ENCODE peak calls at places on chromosome 16, in nine cellular contexts. S, B, O, L, X, Q, F, M and E are unnamed samples.

GRCh38 chr16:13866073-13866472 is 53.9 kb upstream of the ERCC4 start:
- DNase-seq in X (peak), B (peak), F (peak), L (no peak), Q (peak), M (peak), S (peak), O (no peak), E (no peak)

GRCh38 chr16:49854227-49855203 is 1.4 kb downstream of the ZNF423 start:
- DNase-seq in X (no peak), L (peak), S (peak), F (peak), Q (no peak), B (no peak), O (no peak), M (no peak), E (no peak)

GRCh38 chr16:27498426-27498825 is 51.3 kb downstream of the GTF3C1 start:
- DNase-seq in F (no peak), X (no peak), L (no peak), O (no peak), Q (no peak), S (no peak), B (no peak), M (no peak), E (no peak)

GRCh38 chr16:89946515-89946914 is 2.0 kb upstream of the DEF8 start:
- DNase-seq in B (no peak), Q (no peak), L (no peak), M (no peak), X (no peak), O (no peak), S (no peak), F (no peak), E (no peak)

GRCh38 chr16:88066680-88067529 is 115.7 kb downstream of the BANP start:
- DNase-seq in S (no peak), B (no peak), M (no peak), O (no peak), F (no peak), L (peak), X (no peak), Q (no peak), E (no peak)

GRCh38 chr16:71467810-71468209 is 5.8 kb upstream of the ZNF23 start:
- DNase-seq in X (no peak), F (no peak), O (peak), S (peak), Q (no peak), B (peak), L (no peak), M (peak), E (no peak)

GRCh38 chr16:10738231-10739077 is 5.2 kb upstream of the NUBP1 start:
- DNase-seq in X (peak), M (peak), S (peak), Q (peak), O (no peak), F (peak), L (peak), B (no peak), E (no peak)

GRCh38 chr16:70476272-70477020 is 22.1 kb downstream of the FCSK start:
- DNase-seq in X (peak), M (no peak), B (no peak), O (no peak), L (no peak), Q (no peak), F (no peak), S (peak), E (no peak)

GRCh38 chr16:5633845-5634440 is 536.3 kb upstream of the EEF2KMT start:
- DNase-seq in F (no peak), X (no peak), Q (peak), S (peak), M (peak), L (no peak), O (no peak), B (no peak), E (no peak)

GRCh38 chr16:15653227-15653626 is 3.2 kb downstream of the NDE1 start:
- DNase-seq in Q (no peak), M (no peak), L (no peak), F (peak), X (no peak), S (peak), B (no peak), O (no peak), E (no peak)

GRCh38 chr16:89023621-89024511 is 46.9 kb upstream of the CBFA2T3 start:
- DNase-seq in S (no peak), M (no peak), L (peak), X (no peak), F (peak), B (no peak), O (no peak), Q (no peak), E (no peak)

GRCh38 chr16:11308493-11309283 is 27.6 kb upstream of the PRM1 start:
- DNase-seq in F (no peak), M (no peak), L (peak), X (no peak), B (no peak), S (no peak), O (no peak), Q (no peak), E (no peak)

GRCh38 chr16:16938009-16938408 is 532.8 kb downstream of the XYLT1 start:
- DNase-seq in L (no peak), X (no peak), M (no peak), S (no peak), O (no peak), Q (no peak), F (no peak), B (no peak), E (no peak)

GRCh38 chr16:1466968-1467521 is 7.8 kb downstream of the CLCN7 start:
- DNase-seq in F (no peak), O (no peak), B (no peak), X (no peak), Q (no peak), M (no peak), L (no peak), S (no peak), E (no peak)

GRCh38 chr16:3029499-3030127 is 5.8 kb downstream of the THOC6 start:
- DNase-seq in O (no peak), S (peak), Q (no peak), F (no peak), M (no peak), X (no peak), L (peak), B (no peak), E (no peak)

GRCh38 chr16:80029706-80030481 is 429.4 kb upstream of the MAF start:
- DNase-seq in S (no peak), B (no peak), X (no peak), F (no peak), O (no peak), Q (no peak), M (no peak), L (no peak), E (no peak)

GRCh38 chr16:35636831-35637230 is 2177.4 kb downstream of the TP53TG3F start:
- DNase-seq in O (no peak), M (no peak), F (no peak), X (no peak), S (no peak), Q (no peak), L (no peak), B (no peak), E (no peak)

GRCh38 chr16:11621920-11622651 is 35.4 kb upstream of the LITAF start:
- DNase-seq in O (no peak), F (no peak), L (peak), X (no peak), Q (no peak), M (no peak), S (no peak), B (peak), E (no peak)

GRCh38 chr16:61820398-61820797 is 215.8 kb downstream of the CDH8 start:
- DNase-seq in F (no peak), O (no peak), S (peak), X (no peak), M (no peak), B (no peak), L (no peak), Q (no peak), E (no peak)

GRCh38 chr16:57621521-57622268 is 6.7 kb upstream of the ADGRG1 start:
- DNase-seq in O (no peak), B (no peak), F (peak), M (no peak), L (peak), S (no peak), X (no peak), Q (no peak), E (no peak)

GRCh38 chr16:2271848-2272461 is 4.0 kb upstream of the RNPS1 start:
- DNase-seq in L (no peak), F (no peak), O (no peak), X (no peak), B (no peak), Q (no peak), M (no peak), S (no peak), E (no peak)

GRCh38 chr16:67260426-67261063 is 11.8 kb downstream of the SLC9A5 start:
- DNase-seq in O (no peak), L (peak), M (no peak), X (no peak), S (peak), F (peak), B (no peak), Q (peak), E (no peak)

GRCh38 chr16:53781023-53781605 is 77.2 kb downstream of the FTO start:
- DNase-seq in M (no peak), Q (no peak), X (no peak), B (no peak), O (no peak), F (no peak), L (no peak), S (no peak), E (no peak)

GRCh38 chr16:74710401-74710800 is 9.7 kb upstream of the MLKL start:
- DNase-seq in F (no peak), L (peak), Q (no peak), O (no peak), S (no peak), M (no peak), X (no peak), B (no peak), E (no peak)

GRCh38 chr16:73028263-73028662 is 19.7 kb downstream of the ZFHX3 start:
- DNase-seq in L (no peak), X (no peak), F (peak), S (no peak), Q (no peak), O (no peak), B (no peak), M (no peak), E (no peak)

GRCh38 chr16:57412584-57412983 is 8.0 kb downstream of the CCL17 start:
- DNase-seq in M (no peak), B (no peak), F (no peak), Q (no peak), L (no peak), O (no peak), S (no peak), X (no peak), E (no peak)

GRCh38 chr16:62021295-62021694 is 14.9 kb downstream of the CDH8 start:
- DNase-seq in F (no peak), B (no peak), L (no peak), M (no peak), O (no peak), Q (peak), X (no peak), S (no peak), E (no peak)

GRCh38 chr16:23502466-23502865 is 7.8 kb downstream of the GGA2 start:
- DNase-seq in Q (no peak), X (no peak), F (no peak), S (no peak), M (no peak), L (no peak), B (no peak), O (no peak), E (no peak)

GRCh38 chr16:87363771-87364476 is 19.7 kb downstream of the FBXO31 start:
- DNase-seq in X (no peak), F (peak), O (no peak), S (no peak), Q (no peak), M (no peak), B (no peak), L (no peak), E (peak)

GRCh38 chr16:85206472-85207356 is 94.4 kb upstream of the CIBAR2 start:
- DNase-seq in L (peak), B (no peak), S (peak), Q (peak), M (no peak), O (no peak), F (peak), X (no peak), E (no peak)

GRCh38 chr16:20898938-20899502 is 1.1 kb downstream of the DCUN1D3 start:
- DNase-seq in L (no peak), Q (peak), F (no peak), O (no peak), M (no peak), X (no peak), B (no peak), S (peak), E (no peak)

GRCh38 chr16:21656795-21657768 is 4.7 kb upstream of the IGSF6 start:
- DNase-seq in F (no peak), X (no peak), O (peak), M (peak), B (no peak), Q (peak), S (peak), L (no peak), E (no peak)

GRCh38 chr16:4800290-4801041 is 2.0 kb downstream of the ROGDI start:
- DNase-seq in S (no peak), Q (peak), O (no peak), L (peak), F (no peak), X (no peak), M (no peak), B (no peak), E (no peak)

GRCh38 chr16:4298761-4299522 is 16.9 kb upstream of the GLIS2 start:
- DNase-seq in B (no peak), Q (no peak), O (no peak), F (peak), M (peak), S (peak), L (no peak), X (peak), E (no peak)

GRCh38 chr16:69424935-69425784 is 741 bp downstream of the CYB5B start:
- DNase-seq in X (no peak), O (no peak), B (no peak), L (no peak), F (no peak), Q (no peak), S (no peak), M (no peak), E (no peak)

GRCh38 chr16:802914-803750 is 2.6 kb upstream of the GNG13 start:
- DNase-seq in X (no peak), S (no peak), L (no peak), F (no peak), Q (no peak), B (no peak), O (no peak), M (no peak), E (no peak)

GRCh38 chr16:976389-976931 is 5.1 kb upstream of the SOX8 start:
- DNase-seq in S (no peak), X (no peak), M (no peak), F (no peak), Q (no peak), L (no peak), O (no peak), B (no peak), E (no peak)

GRCh38 chr16:64951193-64951592 is 170.7 kb downstream of the CDH11 start:
- DNase-seq in X (no peak), Q (no peak), S (no peak), F (no peak), L (no peak), M (no peak), O (no peak), B (no peak), E (no peak)